ENCODE peak calls at places on chromosomes 12 and 14, in seven cellular contexts. K is hepatocyte, N is K562, F is WTC11, S is kidney epithelial cell, O is HFF-Myc, J is HCT116. A is an unnamed sample.

GRCh38 chr14:93114713-93115068 is 1.0 kb downstream of the ITPK1 start:
- DNase-seq in K (no peak), N (no peak), F (peak; percentile 31), S (no peak), O (no peak), J (no peak), A (no peak)

GRCh38 chr12:46110220-46110700 is 119.9 kb upstream of the SCAF11 start:
- DNase-seq in K (no peak), N (no peak), F (no peak), S (no peak), O (no peak), J (no peak), A (no peak)

GRCh38 chr12:92784795-92785562 is 82.2 kb downstream of the PLEKHG7 start:
- DNase-seq in K (peak; percentile 82), N (peak; percentile 77), F (no peak), S (peak; percentile 50), O (peak; percentile 80), J (peak; percentile 72), A (no peak)

GRCh38 chr14:103762011-103762410 is 46.4 kb downstream of the ZFYVE21 start:
- DNase-seq in K (no peak), N (no peak), F (no peak), S (no peak), O (no peak), J (no peak), A (no peak)

GRCh38 chr12:39074063-39074462 is 168.7 kb upstream of the CPNE8 start:
- DNase-seq in K (no peak), N (no peak), F (no peak), S (no peak), O (no peak), J (no peak), A (no peak)

GRCh38 chr14:104784846-104785707 is 10.5 kb downstream of the AKT1 start:
- DNase-seq in K (no peak), N (no peak), F (no peak), S (no peak), O (no peak), J (no peak), A (peak; percentile 11)

GRCh38 chr12:98499668-98500456 is 15.5 kb upstream of the TMPO start:
- DNase-seq in K (no peak), N (no peak), F (no peak), S (no peak), O (no peak), J (no peak), A (no peak)

GRCh38 chr14:102903889-102904512 is 18.5 kb upstream of the AMN start:
- DNase-seq in K (no peak), N (no peak), F (no peak), S (no peak), O (no peak), J (no peak), A (no peak)

GRCh38 chr12:121144416-121144914 is 11.8 kb downstream of the P2RX7 start:
- DNase-seq in K (no peak), N (no peak), F (no peak), S (no peak), O (no peak), J (no peak), A (no peak)

DNA sequence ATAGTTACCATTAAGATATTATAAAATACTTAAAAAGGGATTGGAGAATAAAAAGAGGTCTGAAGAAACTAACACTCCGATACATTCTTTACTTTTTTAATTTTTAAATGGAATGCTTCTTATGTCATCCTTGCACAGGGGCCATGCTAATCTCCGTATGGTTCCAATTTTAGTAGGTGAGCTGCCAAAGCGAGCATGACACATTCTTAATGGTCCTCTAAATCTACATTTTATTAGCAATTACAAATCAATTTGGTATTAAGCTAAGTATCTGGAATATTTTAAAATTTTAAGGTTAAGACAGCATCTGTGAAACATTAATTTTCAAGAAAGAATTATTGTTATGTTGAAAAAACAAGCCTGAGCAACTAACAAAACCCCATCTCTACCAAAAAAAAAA is 6.2 kb upstream of the ARID4A start:
- DNase-seq in K (no peak), N (no peak), F (no peak), S (no peak), O (no peak), J (no peak), A (no peak)
- TF ChIP-seq CTCF in K (no peak), N (no peak), F (no peak), S (no peak), O (no peak), J (no peak), A (no peak)

GRCh38 chr14:32933623-32933942 is 5.1 kb upstream of the NPAS3 start:
- DNase-seq in K (no peak), N (no peak), F (peak; percentile 45), S (no peak), O (no peak), J (no peak), A (no peak)
- TF ChIP-seq CTCF in K (peak; percentile 27), N (no peak), F (no peak), S (no peak), O (peak; percentile 16), J (no peak), A (peak; percentile 20)

GRCh38 chr12:113658030-113658655 is 186.5 kb upstream of the LHX5 start:
- DNase-seq in K (no peak), N (no peak), F (no peak), S (no peak), O (no peak), J (no peak), A (no peak)

GRCh38 chr12:113659015-113659414 is 187.3 kb upstream of the LHX5 start:
- DNase-seq in K (no peak), N (no peak), F (no peak), S (no peak), O (no peak), J (no peak), A (no peak)

GRCh38 chr12:113659416-113659815 is 187.7 kb upstream of the LHX5 start:
- DNase-seq in K (no peak), N (no peak), F (no peak), S (no peak), O (no peak), J (no peak), A (peak; percentile 51)

GRCh38 chr12:113655479-113655878 is 183.8 kb upstream of the LHX5 start:
- DNase-seq in K (no peak), N (no peak), F (no peak), S (no peak), O (no peak), J (no peak), A (no peak)

GRCh38 chr12:113655919-113656318 is 184.2 kb upstream of the LHX5 start:
- DNase-seq in K (no peak), N (no peak), F (no peak), S (no peak), O (no peak), J (no peak), A (no peak)
- TF ChIP-seq CTCF in K (no peak), N (peak; percentile 16), F (no peak), S (no peak), O (no peak), J (peak; percentile 8), A (no peak)

DNA sequence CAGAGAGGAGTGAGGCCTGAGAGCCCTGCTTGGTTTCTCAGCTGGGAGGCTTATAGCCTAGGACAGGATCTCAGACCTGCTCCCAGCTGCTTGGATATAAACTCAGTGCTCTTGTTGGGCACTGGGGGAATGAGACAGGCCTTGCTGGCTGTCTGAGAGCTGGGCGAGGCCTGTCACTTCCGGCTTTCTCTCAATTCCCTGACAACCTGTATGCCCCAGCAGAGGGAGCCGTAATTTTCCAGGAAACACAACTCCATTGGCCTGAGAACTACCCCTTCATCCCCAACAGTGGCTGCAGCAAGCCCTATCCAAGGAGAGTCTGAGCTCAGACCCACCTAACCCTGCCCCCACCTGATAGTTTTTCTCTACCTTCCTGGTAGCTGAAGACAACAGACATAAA is 258.3 kb upstream of the STXBP6 start:
- DNase-seq in K (no peak), N (no peak), F (peak; percentile 61), S (no peak), O (no peak), J (no peak), A (no peak)
- TF ChIP-seq CTCF in K (no peak), N (no peak), F (no peak), S (no peak), O (no peak), J (no peak), A (no peak)

GRCh38 chr12:109252799-109253198 is 56.3 kb downstream of the FOXN4 start:
- DNase-seq in K (no peak), N (no peak), F (no peak), S (no peak), O (no peak), J (no peak), A (no peak)
- TF ChIP-seq CTCF in K (no peak), N (peak; percentile 7), F (no peak), S (no peak), O (no peak), J (no peak), A (no peak)